ENCODE peak calls at places on chromosome 13, in six cellular contexts. U, W, T, A, J and B are unnamed samples.
A peak's percentile ranks its signal among the peaks of the same experiment; 100 is the strongest.

GRCh38 chr13:112464720-112465119 is 88.6 kb downstream of the SPACA7 start:
- DNase-seq in U (no peak), W (no peak), T (no peak), A (no peak), J (no peak), B (no peak)

GRCh38 chr13:45119469-45119989 is 781 bp upstream of the GTF2F2 start:
- DNase-seq in U (peak; percentile 58), W (no peak), T (no peak), A (peak; percentile 41), J (peak; percentile 18), B (no peak)

GRCh38 chr13:83941669-83942335 is 59.5 kb upstream of the SLITRK1 start:
- DNase-seq in U (no peak), W (no peak), T (no peak), A (no peak), J (no peak), B (no peak)

GRCh38 chr13:98997738-98998641 is 20.1 kb upstream of the DOCK9 start:
- DNase-seq in U (no peak), W (no peak), T (no peak), A (no peak), J (no peak), B (no peak)

GRCh38 chr13:100100115-100100879 is 11.4 kb downstream of the PCCA start:
- DNase-seq in U (no peak), W (no peak), T (no peak), A (no peak), J (no peak), B (peak; percentile 34)

GRCh38 chr13:34189946-34190345 is 372.0 kb downstream of the RFC3 start:
- DNase-seq in U (no peak), W (no peak), T (no peak), A (no peak), J (no peak), B (no peak)

GRCh38 chr13:51453308-51453958 is 597 bp upstream of the INTS6 start:
- DNase-seq in U (peak; percentile 69), W (peak; percentile 87), T (peak; percentile 36), A (peak; percentile 63), J (peak; percentile 88), B (peak; percentile 70)

GRCh38 chr13:40993987-40994386 is 25.1 kb downstream of the ELF1 start:
- DNase-seq in U (no peak), W (no peak), T (no peak), A (no peak), J (peak; percentile 31), B (peak; percentile 53)

GRCh38 chr13:43686557-43686956 is 100.2 kb downstream of the ENOX1 start:
- DNase-seq in U (no peak), W (peak; percentile 27), T (peak; percentile 22), A (no peak), J (no peak), B (no peak)